ENCODE peak calls at places on chromosomes 6 and 20, in five cellular contexts. G is suprapubic skin, H is breast epithelium, Q is spleen, B is adrenal gland. C is an unnamed sample.

GRCh38 chr20:7879883-7880282 is 60.4 kb downstream of the HAO1 start:
- DNase-seq in G (no peak), H (no peak), Q (no peak), B (no peak), C (no peak)

GRCh38 chr6:52582996-52583395 is 6.1 kb upstream of the TRAM2 start:
- DNase-seq in G (no peak), H (no peak), Q (no peak), B (no peak), C (no peak)

GRCh38 chr20:58229198-58229802 is 847 bp upstream of the ANKRD60 start:
- DNase-seq in G (peak), H (no peak), Q (no peak), B (no peak), C (no peak)

GRCh38 chr6:116034327-116034726 is 26.4 kb downstream of the FRK start:
- DNase-seq in G (no peak), H (no peak), Q (no peak), B (no peak), C (no peak)

GRCh38 chr20:18611492-18611891 is 23.6 kb downstream of the DTD1 start:
- DNase-seq in G (no peak), H (no peak), Q (no peak), B (no peak), C (peak)

GRCh38 chr6:20404641-20405032 is 3.0 kb downstream of the E2F3 start:
- DNase-seq in G (no peak), H (no peak), Q (peak), B (peak), C (no peak)

GRCh38 chr6:30555428-30556005 is 772 bp downstream of the GNL1 start:
- DNase-seq in G (peak), H (no peak), Q (peak), B (peak), C (no peak)

GRCh38 chr6:166541876-166542579 is 44.5 kb downstream of the RAMACL start:
- DNase-seq in G (no peak), H (no peak), Q (no peak), B (no peak), C (no peak)

GRCh38 chr20:1383621-1384404 is 9.0 kb downstream of the FKBP1A start:
- DNase-seq in G (no peak), H (no peak), Q (no peak), B (no peak), C (no peak)

GRCh38 chr20:58140787-58141396 is 87.6 kb downstream of the ANKRD60 start:
- DNase-seq in G (peak), H (peak), Q (no peak), B (no peak), C (no peak)

GRCh38 chr20:33074675-33075074 is 4.8 kb upstream of the BPIFB4 start:
- DNase-seq in G (no peak), H (no peak), Q (peak), B (no peak), C (no peak)

GRCh38 chr6:117298941-117299340 is 33.6 kb downstream of the VGLL2 start:
- DNase-seq in G (no peak), H (no peak), Q (no peak), B (no peak), C (no peak)

GRCh38 chr6:167272618-167273379 is 18.3 kb upstream of the UNC93A start:
- DNase-seq in G (no peak), H (no peak), Q (no peak), B (no peak), C (no peak)

GRCh38 chr6:44920952-44921491 is 407.1 kb upstream of the RUNX2 start:
- DNase-seq in G (no peak), H (no peak), Q (no peak), B (no peak), C (no peak)

GRCh38 chr6:4125500-4125899 is 9.9 kb downstream of the ECI2 start:
- DNase-seq in G (no peak), H (no peak), Q (no peak), B (no peak), C (no peak)

GRCh38 chr6:22766979-22767378 is 197.6 kb downstream of the HDGFL1 start:
- DNase-seq in G (no peak), H (no peak), Q (no peak), B (no peak), C (no peak)

GRCh38 chr6:134438825-134439224 is 120.9 kb upstream of the SGK1 start:
- DNase-seq in G (no peak), H (no peak), Q (no peak), B (no peak), C (no peak)

GRCh38 chr6:134512946-134513345 is 195.0 kb upstream of the SGK1 start:
- DNase-seq in G (no peak), H (no peak), Q (no peak), B (peak), C (no peak)

GRCh38 chr20:32477594-32478512 is 107.3 kb downstream of the NOL4L start:
- DNase-seq in G (no peak), H (no peak), Q (peak), B (peak), C (no peak)

GRCh38 chr20:44001667-44002596 is 87.3 kb downstream of the TOX2 start:
- DNase-seq in G (peak), H (no peak), Q (no peak), B (no peak), C (no peak)

GRCh38 chr6:164370773-164371172 is 938.6 kb downstream of the C6orf118 start:
- DNase-seq in G (no peak), H (no peak), Q (no peak), B (no peak), C (no peak)

GRCh38 chr6:27388293-27389197 is at the start of gene ZNF391:
- DNase-seq in G (peak), H (peak), Q (peak), B (peak), C (no peak)
- TF ChIP-seq POLR2A in G (no peak), H (no peak), Q (no peak), B (peak), C (no peak)

DNA sequence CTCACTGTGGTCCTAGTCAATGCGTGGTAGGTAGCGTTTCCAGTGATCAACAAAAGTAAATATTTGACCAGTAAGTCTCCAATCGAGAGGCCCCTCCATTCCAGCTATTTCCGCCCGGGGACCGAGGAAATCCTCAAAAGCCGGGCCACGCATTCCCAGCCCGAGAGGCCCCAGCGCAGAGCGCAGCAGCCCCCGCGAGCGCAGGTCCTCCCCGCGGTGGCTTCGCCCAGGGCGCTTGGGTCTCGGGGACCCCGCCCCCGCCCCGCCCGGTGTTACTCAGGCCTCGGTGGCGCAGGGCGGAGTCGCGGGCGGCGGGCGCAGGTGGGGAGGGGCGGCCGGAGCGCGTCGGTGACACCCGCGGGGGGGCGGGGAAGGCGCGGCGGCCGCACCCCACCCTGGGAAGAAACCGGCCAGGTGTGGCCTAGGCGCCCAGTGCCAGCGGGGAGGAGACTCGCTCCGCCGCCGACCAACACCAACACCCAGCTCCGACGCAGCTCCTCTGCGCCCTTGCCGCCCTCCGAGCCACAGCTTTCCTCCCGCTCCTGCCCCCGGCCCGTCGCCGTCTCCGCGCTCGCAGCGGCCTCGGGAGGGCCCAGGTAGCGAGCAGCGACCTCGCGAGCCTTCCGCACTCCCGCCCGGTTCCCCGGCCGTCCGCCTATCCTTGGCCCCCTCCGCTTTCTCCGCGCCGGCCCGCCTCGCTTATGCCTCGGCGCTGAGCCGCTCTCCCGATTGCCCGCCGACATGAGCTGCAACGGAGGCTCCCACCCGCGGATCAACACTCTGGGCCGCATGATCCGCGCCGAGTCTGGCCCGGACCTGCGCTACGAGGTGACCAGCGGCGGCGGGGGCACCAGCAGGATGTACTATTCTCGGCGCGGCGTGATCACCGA is at the start of gene DSP:
- DNase-seq in G (peak), H (peak), Q (peak), B (peak), C (peak)
- TF ChIP-seq POLR2A in G (no peak), H (peak), Q (no peak), B (peak), C (no peak)

GRCh38 chr20:35020108-35021031 is 64.7 kb downstream of the MYH7B start:
- DNase-seq in G (no peak), H (no peak), Q (no peak), B (no peak), C (no peak)

GRCh38 chr20:35023624-35024023 is 68.0 kb downstream of the MYH7B start:
- DNase-seq in G (no peak), H (no peak), Q (no peak), B (no peak), C (no peak)

GRCh38 chr20:35018578-35019371 is 63.1 kb downstream of the MYH7B start:
- DNase-seq in G (no peak), H (no peak), Q (no peak), B (no peak), C (no peak)

GRCh38 chr20:35021831-35022230 is 66.2 kb downstream of the MYH7B start:
- DNase-seq in G (no peak), H (no peak), Q (no peak), B (no peak), C (no peak)

GRCh38 chr20:35021063-35021462 is 65.4 kb downstream of the MYH7B start:
- DNase-seq in G (no peak), H (no peak), Q (no peak), B (no peak), C (no peak)
- TF ChIP-seq POLR2A in G (no peak), H (no peak), Q (no peak), B (no peak), C (no peak)

GRCh38 chr6:11605507-11605905 is 68.0 kb downstream of the TMEM170B start:
- DNase-seq in G (no peak), H (no peak), Q (no peak), B (no peak), C (no peak)
- TF ChIP-seq POLR2A in G (no peak), H (no peak), Q (no peak), B (no peak), C (no peak)

DNA sequence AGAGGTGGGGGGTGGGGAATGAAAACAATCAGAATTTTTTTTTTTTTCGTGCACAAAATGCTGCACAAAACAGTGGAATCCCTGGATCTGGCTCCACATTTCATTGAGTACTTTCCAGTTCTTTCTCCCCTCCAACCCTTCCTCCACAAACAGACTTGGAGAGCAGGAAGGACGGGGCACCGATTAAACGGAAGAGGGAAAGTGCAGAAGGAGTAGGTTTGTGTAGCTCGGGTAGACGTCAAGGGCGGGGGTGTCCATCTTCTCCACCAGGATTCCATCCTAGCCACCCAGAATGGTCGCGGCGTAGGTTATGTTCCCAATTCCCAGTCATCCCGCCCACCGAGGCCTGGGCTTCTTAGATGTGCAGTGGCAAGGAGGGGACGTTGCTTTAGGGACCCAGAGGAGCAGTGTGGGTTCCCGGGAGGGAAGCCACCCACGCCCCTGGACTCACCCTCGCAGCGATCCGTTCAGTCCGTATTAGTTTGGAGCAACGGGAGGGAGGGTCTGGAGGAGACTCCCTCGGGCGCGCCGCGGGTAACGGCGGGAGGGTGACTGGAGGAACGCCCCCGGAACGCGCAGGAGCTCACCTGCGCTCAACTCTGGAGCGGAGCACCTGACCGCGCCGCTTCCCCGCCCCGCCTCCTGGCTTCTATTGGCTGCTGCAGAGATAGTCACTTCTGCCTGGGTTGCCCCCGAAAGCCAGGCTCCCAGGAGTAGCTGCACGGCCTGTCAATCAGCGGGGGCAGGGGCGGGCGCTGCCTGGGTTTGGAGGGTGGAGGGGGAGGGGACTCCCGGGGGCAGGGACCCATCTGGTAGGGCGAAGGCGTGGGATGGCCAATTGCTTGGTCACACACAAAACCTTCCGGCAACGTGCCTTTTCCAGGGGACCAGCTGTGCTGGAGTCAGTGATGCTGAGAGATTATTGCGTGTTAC is at the start of gene ENPP5:
- DNase-seq in G (peak), H (peak), Q (peak), B (peak), C (no peak)
- TF ChIP-seq POLR2A in G (no peak), H (peak), Q (no peak), B (no peak), C (no peak)

DNA sequence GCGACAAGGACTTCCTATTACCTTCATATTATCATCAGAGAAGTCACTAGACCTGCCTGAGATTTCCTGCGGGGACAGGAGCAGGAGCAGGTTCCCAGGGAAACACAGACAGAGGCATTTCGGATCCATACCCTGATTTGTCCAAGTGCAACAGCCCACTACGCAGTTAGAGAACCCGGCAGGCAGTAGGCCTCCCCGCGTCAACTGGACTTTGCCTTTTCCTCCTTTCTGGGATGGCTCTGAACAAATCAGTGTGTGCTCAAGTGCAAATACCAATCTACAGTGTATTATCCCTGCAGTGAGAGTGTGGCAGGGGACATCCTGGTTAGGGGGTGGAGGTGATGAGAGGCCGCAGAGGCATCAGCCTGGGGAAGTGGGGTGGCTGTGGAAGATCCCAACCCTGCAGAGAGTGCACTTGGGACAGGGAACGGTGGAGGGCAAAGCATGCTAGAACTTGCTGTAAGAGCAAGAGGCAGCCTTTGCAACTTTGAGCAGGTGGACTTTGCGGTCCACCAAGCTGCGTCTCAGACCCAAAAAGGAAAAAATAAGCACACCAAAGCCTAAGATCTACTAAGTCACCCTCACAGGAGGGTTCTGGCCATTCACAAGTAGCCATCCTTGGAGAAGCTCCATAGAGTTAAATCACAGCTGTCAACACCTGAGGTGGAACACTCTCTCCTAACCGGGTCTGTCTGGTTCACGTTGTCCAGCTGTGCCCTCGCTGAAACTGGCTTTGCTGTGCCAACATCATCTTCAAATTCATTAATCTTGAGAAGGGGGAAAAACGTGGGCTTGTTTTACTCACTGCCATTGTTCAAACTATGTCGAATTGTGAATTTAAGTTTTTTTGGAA is 159.1 kb downstream of the ZDHHC14 start:
- DNase-seq in G (no peak), H (no peak), Q (no peak), B (no peak), C (no peak)
- TF ChIP-seq POLR2A in G (no peak), H (no peak), Q (no peak), B (no peak), C (no peak)

DNA sequence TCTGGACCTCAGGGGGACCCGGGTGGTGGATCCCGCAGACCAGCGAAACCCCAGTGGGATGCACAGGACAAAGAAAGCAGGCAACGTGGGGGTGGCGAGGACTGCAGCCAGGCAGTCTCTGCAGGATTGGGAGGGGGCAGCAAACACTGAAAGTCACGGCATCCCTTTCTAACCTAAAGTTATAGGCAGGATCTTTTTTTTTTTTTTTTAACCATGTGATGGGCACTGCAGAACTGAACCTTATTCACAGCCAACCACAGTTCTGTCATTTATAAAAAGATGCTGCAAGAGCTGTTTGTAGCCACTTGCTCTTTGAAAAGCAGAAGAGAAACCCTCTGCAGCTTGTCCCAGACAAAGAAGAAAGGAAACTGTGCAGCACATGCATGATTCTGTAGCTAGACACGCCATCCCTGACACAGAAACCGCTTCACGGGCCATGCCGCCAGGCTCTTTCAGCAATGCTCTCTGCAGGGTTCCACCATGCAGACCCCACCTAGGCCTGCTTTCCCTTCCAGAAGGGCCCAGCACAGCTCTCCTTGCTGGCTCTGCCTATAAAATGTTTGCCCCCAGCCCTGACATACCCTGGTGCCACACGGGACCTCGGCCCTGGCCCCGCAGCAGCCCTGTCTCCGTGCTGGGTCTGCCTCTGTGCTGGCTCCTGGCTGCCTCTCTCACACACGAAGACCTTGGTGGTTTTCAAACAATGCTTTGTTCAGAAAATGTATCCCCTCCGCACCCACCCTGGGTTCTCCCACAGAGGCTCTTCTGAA is 70.8 kb downstream of the PYGB start:
- DNase-seq in G (no peak), H (no peak), Q (peak), B (no peak), C (no peak)
- TF ChIP-seq POLR2A in G (no peak), H (no peak), Q (no peak), B (no peak), C (no peak)